ENCODE peak calls at places on chromosomes 11 and 22, in six cellular contexts. One of them, this sample, is unnamed.

GRCh38 chr22:49163960-49164690 is 663.5 kb downstream of the BRD1 start:
- DNase-seq in adrenal gland: no peak
- DNase-seq in kidney: no peak
- DNase-seq in GM23248: no peak
- DNase-seq in A673: no peak
- DNase-seq in RWPE1: no peak
- DNase-seq in this sample: no peak

GRCh38 chr11:19110290-19110689 is 6.7 kb upstream of the ZDHHC13 start:
- DNase-seq in adrenal gland: peak
- DNase-seq in kidney: no peak
- DNase-seq in GM23248: no peak
- DNase-seq in A673: no peak
- DNase-seq in RWPE1: no peak
- DNase-seq in this sample: no peak

GRCh38 chr22:17106161-17106784 is 14.9 kb downstream of the TMEM121B start:
- DNase-seq in adrenal gland: no peak
- DNase-seq in kidney: no peak
- DNase-seq in GM23248: no peak
- DNase-seq in A673: no peak
- DNase-seq in RWPE1: no peak
- DNase-seq in this sample: no peak

GRCh38 chr11:126408901-126409670 is 53.6 kb downstream of the ST3GAL4 start:
- DNase-seq in adrenal gland: no peak
- DNase-seq in kidney: no peak
- DNase-seq in GM23248: no peak
- DNase-seq in A673: no peak
- DNase-seq in RWPE1: no peak
- DNase-seq in this sample: no peak

GRCh38 chr11:69467196-69467595 is 14.3 kb upstream of the LINC01488 start:
- DNase-seq in adrenal gland: no peak
- DNase-seq in kidney: peak
- DNase-seq in GM23248: no peak
- DNase-seq in A673: no peak
- DNase-seq in RWPE1: no peak
- DNase-seq in this sample: no peak

GRCh38 chr11:10454902-10455631 is at the start of gene AMPD3:
- DNase-seq in adrenal gland: peak
- DNase-seq in kidney: no peak
- DNase-seq in GM23248: peak
- DNase-seq in A673: no peak
- DNase-seq in RWPE1: peak
- DNase-seq in this sample: no peak

GRCh38 chr11:36075053-36075452 is 131.2 kb downstream of the LDLRAD3 start:
- DNase-seq in adrenal gland: no peak
- DNase-seq in kidney: no peak
- DNase-seq in GM23248: peak
- DNase-seq in A673: peak
- DNase-seq in RWPE1: no peak
- DNase-seq in this sample: no peak

GRCh38 chr11:8090756-8091155 is 9.7 kb downstream of the TUB start:
- DNase-seq in adrenal gland: no peak
- DNase-seq in kidney: no peak
- DNase-seq in GM23248: peak
- DNase-seq in A673: peak
- DNase-seq in RWPE1: no peak
- DNase-seq in this sample: no peak

GRCh38 chr11:62881579-62882427 is 1.1 kb downstream of the SLC3A2 start:
- DNase-seq in adrenal gland: peak
- DNase-seq in kidney: peak
- DNase-seq in GM23248: peak
- DNase-seq in A673: peak
- DNase-seq in RWPE1: peak
- DNase-seq in this sample: peak

GRCh38 chr11:130124096-130124495 is 35.5 kb upstream of the ST14 start:
- DNase-seq in adrenal gland: peak
- DNase-seq in kidney: peak
- DNase-seq in GM23248: peak
- DNase-seq in A673: peak
- DNase-seq in RWPE1: peak
- DNase-seq in this sample: no peak
- H3K27ac ChIP-seq in adrenal gland: peak
- H3K27ac ChIP-seq in kidney: peak
- H3K27ac ChIP-seq in GM23248: peak
- H3K27ac ChIP-seq in A673: no peak
- H3K27ac ChIP-seq in RWPE1: peak
- H3K27ac ChIP-seq in this sample: peak

GRCh38 chr11:121070951-121071350 is 30.1 kb upstream of the TECTA start:
- DNase-seq in adrenal gland: no peak
- DNase-seq in kidney: no peak
- DNase-seq in GM23248: no peak
- DNase-seq in A673: no peak
- DNase-seq in RWPE1: no peak
- DNase-seq in this sample: no peak

GRCh38 chr11:121068787-121069186 is 32.3 kb upstream of the TECTA start:
- DNase-seq in adrenal gland: no peak
- DNase-seq in kidney: no peak
- DNase-seq in GM23248: no peak
- DNase-seq in A673: no peak
- DNase-seq in RWPE1: no peak
- DNase-seq in this sample: no peak

GRCh38 chr11:121067912-121068652 is 33.0 kb upstream of the TECTA start:
- DNase-seq in adrenal gland: no peak
- DNase-seq in kidney: no peak
- DNase-seq in GM23248: no peak
- DNase-seq in A673: no peak
- DNase-seq in RWPE1: no peak
- DNase-seq in this sample: no peak

GRCh38 chr11:121067453-121067852 is 33.6 kb upstream of the TECTA start:
- DNase-seq in adrenal gland: no peak
- DNase-seq in kidney: no peak
- DNase-seq in GM23248: no peak
- DNase-seq in A673: no peak
- DNase-seq in RWPE1: no peak
- DNase-seq in this sample: no peak

GRCh38 chr11:121071456-121072236 is 29.4 kb upstream of the TECTA start:
- DNase-seq in adrenal gland: no peak
- DNase-seq in kidney: no peak
- DNase-seq in GM23248: no peak
- DNase-seq in A673: no peak
- DNase-seq in RWPE1: no peak
- DNase-seq in this sample: no peak
- H3K27ac ChIP-seq in adrenal gland: no peak
- H3K27ac ChIP-seq in kidney: no peak
- H3K27ac ChIP-seq in GM23248: no peak
- H3K27ac ChIP-seq in A673: no peak
- H3K27ac ChIP-seq in RWPE1: no peak
- H3K27ac ChIP-seq in this sample: no peak

GRCh38 chr22:25760848-25761595 is 19.0 kb downstream of the MYO18B start:
- DNase-seq in adrenal gland: no peak
- DNase-seq in kidney: no peak
- DNase-seq in GM23248: no peak
- DNase-seq in A673: no peak
- DNase-seq in RWPE1: no peak
- DNase-seq in this sample: no peak

GRCh38 chr22:25762147-25762546 is 20.2 kb downstream of the MYO18B start:
- DNase-seq in adrenal gland: no peak
- DNase-seq in kidney: no peak
- DNase-seq in GM23248: no peak
- DNase-seq in A673: no peak
- DNase-seq in RWPE1: no peak
- DNase-seq in this sample: no peak

GRCh38 chr22:25765016-25765367 is 23.0 kb downstream of the MYO18B start:
- DNase-seq in adrenal gland: no peak
- DNase-seq in kidney: no peak
- DNase-seq in GM23248: no peak
- DNase-seq in A673: no peak
- DNase-seq in RWPE1: no peak
- DNase-seq in this sample: no peak

GRCh38 chr22:25764270-25765015 is 22.5 kb downstream of the MYO18B start:
- DNase-seq in adrenal gland: no peak
- DNase-seq in kidney: no peak
- DNase-seq in GM23248: no peak
- DNase-seq in A673: no peak
- DNase-seq in RWPE1: no peak
- DNase-seq in this sample: no peak

DNA sequence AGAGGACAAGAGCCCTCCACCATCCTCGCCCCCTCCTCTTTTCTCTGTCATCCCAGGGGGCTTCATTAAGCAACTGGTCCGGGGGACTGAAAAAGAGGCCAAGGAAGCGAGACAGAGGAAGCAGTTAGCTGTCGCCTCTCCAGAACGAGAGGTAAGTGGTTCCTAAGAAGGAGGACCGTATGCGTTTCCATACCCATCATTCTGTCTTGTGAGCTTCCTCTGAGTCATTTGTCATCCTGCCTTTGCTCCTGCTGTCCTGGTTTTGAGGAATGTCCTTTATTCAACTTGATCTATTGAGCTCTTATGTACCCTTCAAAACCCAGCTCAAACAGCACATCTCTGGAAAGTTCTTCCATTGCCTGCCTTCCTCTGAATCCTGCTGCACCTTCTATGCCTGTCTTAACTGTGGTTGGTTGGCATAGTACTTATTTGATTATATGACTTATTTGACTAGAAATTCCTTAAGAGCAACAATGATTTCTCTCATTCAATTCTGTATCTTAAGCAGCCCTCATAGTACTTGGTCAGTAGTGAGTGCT is 21.3 kb downstream of the MYO18B start:
- DNase-seq in adrenal gland: no peak
- DNase-seq in kidney: no peak
- DNase-seq in GM23248: peak
- DNase-seq in A673: no peak
- DNase-seq in RWPE1: no peak
- DNase-seq in this sample: no peak
- H3K27ac ChIP-seq in adrenal gland: no peak
- H3K27ac ChIP-seq in kidney: no peak
- H3K27ac ChIP-seq in GM23248: no peak
- H3K27ac ChIP-seq in A673: no peak
- H3K27ac ChIP-seq in RWPE1: no peak
- H3K27ac ChIP-seq in this sample: no peak

DNA sequence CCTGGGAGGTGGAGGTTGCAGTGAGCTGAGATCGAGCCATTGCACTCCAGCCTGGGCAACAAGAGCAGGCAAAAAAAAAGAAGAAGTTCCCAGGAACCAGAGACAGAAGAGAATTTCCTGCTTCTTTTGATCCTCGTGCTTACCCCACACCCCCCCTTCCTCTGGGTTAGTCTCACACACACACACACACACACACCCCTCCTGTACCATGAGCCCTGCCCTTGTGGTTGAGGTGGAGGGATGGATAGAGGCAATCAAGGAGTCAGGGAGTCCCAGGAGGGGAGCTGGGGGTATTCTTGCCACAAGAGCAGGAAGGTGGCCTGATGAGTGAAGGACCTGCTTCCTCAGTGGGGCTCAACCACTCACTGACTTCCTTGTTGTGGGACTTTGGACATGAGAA is 4.2 kb upstream of the UBE2L6 start:
- DNase-seq in adrenal gland: no peak
- DNase-seq in kidney: no peak
- DNase-seq in GM23248: no peak
- DNase-seq in A673: no peak
- DNase-seq in RWPE1: no peak
- DNase-seq in this sample: no peak
- H3K27ac ChIP-seq in adrenal gland: no peak
- H3K27ac ChIP-seq in kidney: no peak
- H3K27ac ChIP-seq in GM23248: no peak
- H3K27ac ChIP-seq in A673: no peak
- H3K27ac ChIP-seq in RWPE1: no peak
- H3K27ac ChIP-seq in this sample: no peak

This sample was measured in vagina.